ENCODE peak calls at places on chromosome 2, in seven cellular contexts. O is lower lobe of right lung, G is tibial artery, S is heart left ventricle, M is HFF-Myc, I is epithelial cell of esophagus, Z is fibroblast of the aortic adventitia. U is an unnamed sample.

GRCh38 chr2:225779829-225780228 is 380.3 kb downstream of the NYAP2 start:
- DNase-seq in O (no peak), G (peak), S (no peak), M (no peak), I (no peak), Z (peak), U (peak)

GRCh38 chr2:173161516-173161915 is 85.9 kb downstream of the MAP3K20 start:
- DNase-seq in O (no peak), G (no peak), S (no peak), M (no peak), I (no peak), Z (no peak), U (no peak)

GRCh38 chr2:25257032-25257455 is 84.7 kb downstream of the DNMT3A start:
- DNase-seq in O (no peak), G (no peak), S (peak), M (peak), I (no peak), Z (peak), U (no peak)

GRCh38 chr2:170924969-170925368 is 4.1 kb upstream of the GORASP2 start:
- DNase-seq in O (no peak), G (no peak), S (no peak), M (no peak), I (no peak), Z (no peak), U (no peak)

GRCh38 chr2:134098258-134098785 is 155.6 kb upstream of the MGAT5 start:
- DNase-seq in O (no peak), G (no peak), S (no peak), M (no peak), I (no peak), Z (no peak), U (no peak)

GRCh38 chr2:190563109-190563508 is 28.6 kb upstream of the NEMP2 start:
- DNase-seq in O (no peak), G (no peak), S (no peak), M (no peak), I (peak), Z (no peak), U (no peak)

GRCh38 chr2:76861708-76862107 is 660.5 kb downstream of the LRRTM4 start:
- DNase-seq in O (no peak), G (no peak), S (no peak), M (no peak), I (no peak), Z (no peak), U (peak)

GRCh38 chr2:120899799-120900198 is 164.1 kb downstream of the GLI2 start:
- DNase-seq in O (peak), G (no peak), S (no peak), M (no peak), I (no peak), Z (no peak), U (no peak)

GRCh38 chr2:109619131-109619615 is 5.0 kb downstream of the SOWAHC start:
- DNase-seq in O (no peak), G (no peak), S (no peak), M (no peak), I (no peak), Z (no peak), U (no peak)

GRCh38 chr2:240581811-240582210 is 4.7 kb upstream of the CAPN10 start:
- DNase-seq in O (no peak), G (no peak), S (no peak), M (no peak), I (peak), Z (no peak), U (no peak)

GRCh38 chr2:240579071-240579762 is 7.3 kb upstream of the CAPN10 start:
- DNase-seq in O (no peak), G (no peak), S (peak), M (no peak), I (no peak), Z (no peak), U (no peak)

GRCh38 chr2:240578488-240578887 is 8.0 kb upstream of the CAPN10 start:
- DNase-seq in O (no peak), G (no peak), S (peak), M (no peak), I (no peak), Z (no peak), U (no peak)

GRCh38 chr2:240578110-240578450 is 8.5 kb upstream of the CAPN10 start:
- DNase-seq in O (no peak), G (no peak), S (peak), M (no peak), I (no peak), Z (no peak), U (no peak)

GRCh38 chr2:240579771-240580614 is 6.5 kb upstream of the CAPN10 start:
- DNase-seq in O (peak), G (peak), S (peak), M (peak), I (peak), Z (peak), U (no peak)
- TF ChIP-seq CTCF in O (peak), G (no peak), S (peak), M (no peak), I (peak), Z (no peak), U (no peak)

GRCh38 chr2:235658371-235659174 is 164.7 kb downstream of the AGAP1 start:
- DNase-seq in O (peak), G (no peak), S (no peak), M (no peak), I (no peak), Z (no peak), U (no peak)
- H3K4me3 ChIP-seq in O (no peak), G (no peak), S (no peak), M (no peak), I (no peak), Z (no peak), U (no peak)

GRCh38 chr2:1460851-1461418 is 47.7 kb downstream of the TPO start:
- DNase-seq in O (no peak), G (no peak), S (no peak), M (no peak), I (no peak), Z (no peak), U (no peak)
- TF ChIP-seq CTCF in O (no peak), G (no peak), S (no peak), M (no peak), I (no peak), Z (no peak), U (no peak)

GRCh38 chr2:43174368-43175186 is 51.8 kb downstream of the ZFP36L2 start:
- DNase-seq in O (no peak), G (peak), S (peak), M (no peak), I (no peak), Z (no peak), U (no peak)
- H3K4me3 ChIP-seq in O (peak), G (no peak), S (no peak), M (no peak), I (no peak), Z (no peak), U (no peak)

GRCh38 chr2:83782122-83782521 is 677.0 kb downstream of the SUCLG1 start:
- DNase-seq in O (no peak), G (no peak), S (no peak), M (no peak), I (peak), Z (no peak), U (no peak)
- TF ChIP-seq CTCF in O (no peak), G (no peak), S (no peak), M (no peak), I (peak), Z (no peak), U (no peak)